ENCODE peak calls at places on chromosomes 1 and 21, in nine cellular contexts. One of them, this sample, is unnamed.

GRCh38 chr1:145885738-145886287 is at the start of gene ANKRD35:
- DNase-seq in brain microvascular endothelial cell: peak; percentile 74
- DNase-seq in uterus: peak; percentile 79
- DNase-seq in CD4-positive, CD25-positive, alpha-beta regulatory T cell: peak; percentile 83
- DNase-seq in IMR-90: peak; percentile 34
- DNase-seq in small intestine: peak; percentile 84
- DNase-seq in transverse colon: peak; percentile 87
- DNase-seq in adrenal gland: peak; percentile 84
- DNase-seq in fibroblast of lung: peak; percentile 42
- DNase-seq in this sample: peak; percentile 80

GRCh38 chr1:234780531-234781162 is 170.7 kb upstream of the IRF2BP2 start:
- DNase-seq in brain microvascular endothelial cell: no peak
- DNase-seq in uterus: no peak
- DNase-seq in CD4-positive, CD25-positive, alpha-beta regulatory T cell: no peak
- DNase-seq in IMR-90: no peak
- DNase-seq in small intestine: peak; percentile 10
- DNase-seq in transverse colon: no peak
- DNase-seq in adrenal gland: no peak
- DNase-seq in fibroblast of lung: no peak
- DNase-seq in this sample: no peak

GRCh38 chr1:47997289-47998200 is at the start of gene TRABD2B:
- DNase-seq in brain microvascular endothelial cell: no peak
- DNase-seq in uterus: peak; percentile 81
- DNase-seq in CD4-positive, CD25-positive, alpha-beta regulatory T cell: peak; percentile 23
- DNase-seq in IMR-90: peak; percentile 34
- DNase-seq in small intestine: peak; percentile 62
- DNase-seq in transverse colon: peak; percentile 79
- DNase-seq in adrenal gland: peak; percentile 74
- DNase-seq in fibroblast of lung: peak; percentile 67
- DNase-seq in this sample: peak; percentile 82

GRCh38 chr21:25329227-25329626 is 278.1 kb downstream of the MRPL39 start:
- DNase-seq in brain microvascular endothelial cell: no peak
- DNase-seq in uterus: no peak
- DNase-seq in CD4-positive, CD25-positive, alpha-beta regulatory T cell: no peak
- DNase-seq in IMR-90: peak; percentile 91
- DNase-seq in small intestine: no peak
- DNase-seq in transverse colon: no peak
- DNase-seq in adrenal gland: no peak
- DNase-seq in fibroblast of lung: peak; percentile 78
- DNase-seq in this sample: no peak

GRCh38 chr1:197675475-197676324 is 99.6 kb downstream of the DENND1B start:
- DNase-seq in brain microvascular endothelial cell: no peak
- DNase-seq in uterus: peak; percentile 16
- DNase-seq in CD4-positive, CD25-positive, alpha-beta regulatory T cell: no peak
- DNase-seq in IMR-90: peak; percentile 22
- DNase-seq in small intestine: peak; percentile 49
- DNase-seq in transverse colon: peak; percentile 11
- DNase-seq in adrenal gland: peak; percentile 29
- DNase-seq in fibroblast of lung: peak; percentile 51
- DNase-seq in this sample: no peak

GRCh38 chr1:116491985-116492811 is 78.6 kb downstream of the CD58 start:
- DNase-seq in brain microvascular endothelial cell: no peak
- DNase-seq in uterus: no peak
- DNase-seq in CD4-positive, CD25-positive, alpha-beta regulatory T cell: no peak
- DNase-seq in IMR-90: peak; percentile 33
- DNase-seq in small intestine: no peak
- DNase-seq in transverse colon: no peak
- DNase-seq in adrenal gland: no peak
- DNase-seq in fibroblast of lung: no peak
- DNase-seq in this sample: no peak

GRCh38 chr1:1543706-1544099 is 3.3 kb upstream of the TMEM240 start:
- DNase-seq in brain microvascular endothelial cell: no peak
- DNase-seq in uterus: no peak
- DNase-seq in CD4-positive, CD25-positive, alpha-beta regulatory T cell: no peak
- DNase-seq in IMR-90: no peak
- DNase-seq in small intestine: peak; percentile 82
- DNase-seq in transverse colon: no peak
- DNase-seq in adrenal gland: peak; percentile 97
- DNase-seq in fibroblast of lung: no peak
- DNase-seq in this sample: no peak

GRCh38 chr1:102919659-102920058 is 188.7 kb downstream of the COL11A1 start:
- DNase-seq in brain microvascular endothelial cell: peak; percentile 37
- DNase-seq in uterus: no peak
- DNase-seq in CD4-positive, CD25-positive, alpha-beta regulatory T cell: no peak
- DNase-seq in IMR-90: peak; percentile 79
- DNase-seq in small intestine: no peak
- DNase-seq in transverse colon: no peak
- DNase-seq in adrenal gland: no peak
- DNase-seq in fibroblast of lung: peak; percentile 66
- DNase-seq in this sample: no peak

GRCh38 chr1:200442537-200443169 is 32.8 kb upstream of the ZNF281 start:
- DNase-seq in brain microvascular endothelial cell: no peak
- DNase-seq in uterus: no peak
- DNase-seq in CD4-positive, CD25-positive, alpha-beta regulatory T cell: no peak
- DNase-seq in IMR-90: no peak
- DNase-seq in small intestine: peak; percentile 37
- DNase-seq in transverse colon: no peak
- DNase-seq in adrenal gland: no peak
- DNase-seq in fibroblast of lung: no peak
- DNase-seq in this sample: no peak

GRCh38 chr1:93120614-93121013 is 41.5 kb downstream of the MTF2 start:
- DNase-seq in brain microvascular endothelial cell: no peak
- DNase-seq in uterus: no peak
- DNase-seq in CD4-positive, CD25-positive, alpha-beta regulatory T cell: no peak
- DNase-seq in IMR-90: no peak
- DNase-seq in small intestine: no peak
- DNase-seq in transverse colon: no peak
- DNase-seq in adrenal gland: no peak
- DNase-seq in fibroblast of lung: no peak
- DNase-seq in this sample: no peak

GRCh38 chr1:221716713-221717490 is 25.0 kb downstream of the DUSP10 start:
- DNase-seq in brain microvascular endothelial cell: no peak
- DNase-seq in uterus: no peak
- DNase-seq in CD4-positive, CD25-positive, alpha-beta regulatory T cell: no peak
- DNase-seq in IMR-90: no peak
- DNase-seq in small intestine: no peak
- DNase-seq in transverse colon: no peak
- DNase-seq in adrenal gland: no peak
- DNase-seq in fibroblast of lung: no peak
- DNase-seq in this sample: no peak

GRCh38 chr21:28521932-28522826 is 470.5 kb downstream of the LTN1 start:
- DNase-seq in brain microvascular endothelial cell: peak; percentile 47
- DNase-seq in uterus: peak; percentile 31
- DNase-seq in CD4-positive, CD25-positive, alpha-beta regulatory T cell: no peak
- DNase-seq in IMR-90: peak; percentile 79
- DNase-seq in small intestine: peak; percentile 6
- DNase-seq in transverse colon: no peak
- DNase-seq in adrenal gland: no peak
- DNase-seq in fibroblast of lung: peak; percentile 76
- DNase-seq in this sample: no peak

GRCh38 chr1:199218533-199218932 is 579.7 kb downstream of the PTPRC start:
- DNase-seq in brain microvascular endothelial cell: no peak
- DNase-seq in uterus: no peak
- DNase-seq in CD4-positive, CD25-positive, alpha-beta regulatory T cell: no peak
- DNase-seq in IMR-90: no peak
- DNase-seq in small intestine: no peak
- DNase-seq in transverse colon: no peak
- DNase-seq in adrenal gland: no peak
- DNase-seq in fibroblast of lung: no peak
- DNase-seq in this sample: no peak

GRCh38 chr1:176444286-176444685 is 18.7 kb upstream of the PAPPA2 start:
- DNase-seq in brain microvascular endothelial cell: no peak
- DNase-seq in uterus: no peak
- DNase-seq in CD4-positive, CD25-positive, alpha-beta regulatory T cell: no peak
- DNase-seq in IMR-90: no peak
- DNase-seq in small intestine: no peak
- DNase-seq in transverse colon: no peak
- DNase-seq in adrenal gland: no peak
- DNase-seq in fibroblast of lung: no peak
- DNase-seq in this sample: no peak

GRCh38 chr1:209805875-209806760 is at the start of gene IRF6:
- DNase-seq in brain microvascular endothelial cell: peak; percentile 52
- DNase-seq in uterus: peak; percentile 54
- DNase-seq in CD4-positive, CD25-positive, alpha-beta regulatory T cell: peak; percentile 79
- DNase-seq in IMR-90: peak; percentile 51
- DNase-seq in small intestine: peak; percentile 97
- DNase-seq in transverse colon: peak; percentile 96
- DNase-seq in adrenal gland: peak; percentile 90
- DNase-seq in fibroblast of lung: peak; percentile 68
- DNase-seq in this sample: peak; percentile 96

GRCh38 chr1:116826818-116827606 is 72.8 kb downstream of the CD2 start:
- DNase-seq in brain microvascular endothelial cell: peak; percentile 64
- DNase-seq in uterus: no peak
- DNase-seq in CD4-positive, CD25-positive, alpha-beta regulatory T cell: no peak
- DNase-seq in IMR-90: peak; percentile 7
- DNase-seq in small intestine: peak; percentile 92
- DNase-seq in transverse colon: no peak
- DNase-seq in adrenal gland: no peak
- DNase-seq in fibroblast of lung: no peak
- DNase-seq in this sample: no peak

GRCh38 chr21:23160914-23161313 is 2162.7 kb downstream of the NCAM2 start:
- DNase-seq in brain microvascular endothelial cell: no peak
- DNase-seq in uterus: no peak
- DNase-seq in CD4-positive, CD25-positive, alpha-beta regulatory T cell: no peak
- DNase-seq in IMR-90: no peak
- DNase-seq in small intestine: no peak
- DNase-seq in transverse colon: no peak
- DNase-seq in adrenal gland: no peak
- DNase-seq in fibroblast of lung: no peak
- DNase-seq in this sample: no peak

GRCh38 chr1:209723761-209724693 is 19.4 kb downstream of the HSD11B1 start:
- DNase-seq in brain microvascular endothelial cell: no peak
- DNase-seq in uterus: no peak
- DNase-seq in CD4-positive, CD25-positive, alpha-beta regulatory T cell: no peak
- DNase-seq in IMR-90: no peak
- DNase-seq in small intestine: no peak
- DNase-seq in transverse colon: no peak
- DNase-seq in adrenal gland: no peak
- DNase-seq in fibroblast of lung: no peak
- DNase-seq in this sample: no peak

GRCh38 chr1:154694995-154695394 is 87.0 kb upstream of the ADAR start:
- DNase-seq in brain microvascular endothelial cell: no peak
- DNase-seq in uterus: no peak
- DNase-seq in CD4-positive, CD25-positive, alpha-beta regulatory T cell: no peak
- DNase-seq in IMR-90: no peak
- DNase-seq in small intestine: no peak
- DNase-seq in transverse colon: no peak
- DNase-seq in adrenal gland: no peak
- DNase-seq in fibroblast of lung: no peak
- DNase-seq in this sample: no peak
- H3K27me3 ChIP-seq in brain microvascular endothelial cell: peaks cover 4% of the 10 kb centered on the region
- H3K27me3 ChIP-seq in uterus: no peaks in the 10 kb centered on the region
- H3K27me3 ChIP-seq in CD4-positive, CD25-positive, alpha-beta regulatory T cell: peaks cover 9% of the 10 kb centered on the region
- H3K27me3 ChIP-seq in IMR-90: peaks cover 30% of the 10 kb centered on the region
- H3K27me3 ChIP-seq in small intestine: no peaks in the 10 kb centered on the region
- H3K27me3 ChIP-seq in transverse colon: peaks cover 34% of the 10 kb centered on the region
- H3K27me3 ChIP-seq in adrenal gland: no peaks in the 10 kb centered on the region
- H3K27me3 ChIP-seq in fibroblast of lung: peaks cover 2% of the 10 kb centered on the region
- H3K27me3 ChIP-seq in this sample: no peaks in the 10 kb centered on the region

GRCh38 chr1:160807242-160807641 is 11.3 kb downstream of the LY9 start:
- DNase-seq in brain microvascular endothelial cell: no peak
- DNase-seq in uterus: no peak
- DNase-seq in CD4-positive, CD25-positive, alpha-beta regulatory T cell: no peak
- DNase-seq in IMR-90: no peak
- DNase-seq in small intestine: no peak
- DNase-seq in transverse colon: no peak
- DNase-seq in adrenal gland: no peak
- DNase-seq in fibroblast of lung: no peak
- DNase-seq in this sample: no peak

GRCh38 chr1:160808289-160808688 is 12.3 kb downstream of the LY9 start:
- DNase-seq in brain microvascular endothelial cell: no peak
- DNase-seq in uterus: no peak
- DNase-seq in CD4-positive, CD25-positive, alpha-beta regulatory T cell: no peak
- DNase-seq in IMR-90: no peak
- DNase-seq in small intestine: no peak
- DNase-seq in transverse colon: no peak
- DNase-seq in adrenal gland: no peak
- DNase-seq in fibroblast of lung: no peak
- DNase-seq in this sample: no peak

GRCh38 chr1:160806109-160806665 is 10.2 kb downstream of the LY9 start:
- DNase-seq in brain microvascular endothelial cell: no peak
- DNase-seq in uterus: no peak
- DNase-seq in CD4-positive, CD25-positive, alpha-beta regulatory T cell: no peak
- DNase-seq in IMR-90: no peak
- DNase-seq in small intestine: no peak
- DNase-seq in transverse colon: no peak
- DNase-seq in adrenal gland: no peak
- DNase-seq in fibroblast of lung: no peak
- DNase-seq in this sample: no peak

GRCh38 chr1:160807738-160808137 is 11.8 kb downstream of the LY9 start:
- DNase-seq in brain microvascular endothelial cell: no peak
- DNase-seq in uterus: no peak
- DNase-seq in CD4-positive, CD25-positive, alpha-beta regulatory T cell: no peak
- DNase-seq in IMR-90: no peak
- DNase-seq in small intestine: no peak
- DNase-seq in transverse colon: no peak
- DNase-seq in adrenal gland: no peak
- DNase-seq in fibroblast of lung: no peak
- DNase-seq in this sample: no peak

DNA sequence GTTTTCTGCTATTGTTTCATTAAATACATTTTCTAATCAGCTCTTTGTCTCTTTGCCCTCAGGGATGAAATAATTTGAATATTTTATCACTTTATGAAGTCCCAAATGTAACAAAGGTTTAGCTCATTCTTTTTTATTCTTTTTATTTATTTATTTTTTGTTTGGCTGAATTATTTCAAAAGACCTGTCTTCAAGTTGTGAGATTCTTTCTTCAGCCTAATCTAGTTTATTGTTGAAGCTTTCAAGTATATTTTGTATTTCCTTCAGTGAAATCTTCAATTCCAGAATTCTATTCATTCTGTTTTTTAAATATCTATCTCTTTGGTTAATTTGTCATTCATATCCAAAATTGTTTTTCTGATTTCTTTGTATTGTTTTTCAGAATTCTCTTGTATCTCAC is 10.8 kb downstream of the LY9 start:
- DNase-seq in brain microvascular endothelial cell: no peak
- DNase-seq in uterus: no peak
- DNase-seq in CD4-positive, CD25-positive, alpha-beta regulatory T cell: no peak
- DNase-seq in IMR-90: no peak
- DNase-seq in small intestine: no peak
- DNase-seq in transverse colon: no peak
- DNase-seq in adrenal gland: no peak
- DNase-seq in fibroblast of lung: no peak
- DNase-seq in this sample: no peak
- H3K27me3 ChIP-seq in brain microvascular endothelial cell: no peaks in the 10 kb centered on the region
- H3K27me3 ChIP-seq in uterus: no peaks in the 10 kb centered on the region
- H3K27me3 ChIP-seq in CD4-positive, CD25-positive, alpha-beta regulatory T cell: no peaks in the 10 kb centered on the region
- H3K27me3 ChIP-seq in IMR-90: no peaks in the 10 kb centered on the region
- H3K27me3 ChIP-seq in small intestine: no peaks in the 10 kb centered on the region
- H3K27me3 ChIP-seq in transverse colon: no peaks in the 10 kb centered on the region
- H3K27me3 ChIP-seq in adrenal gland: no peaks in the 10 kb centered on the region
- H3K27me3 ChIP-seq in fibroblast of lung: no peaks in the 10 kb centered on the region
- H3K27me3 ChIP-seq in this sample: no peaks in the 10 kb centered on the region

GRCh38 chr1:31591425-31592093 is 15.2 kb downstream of the TINAGL1 start:
- DNase-seq in brain microvascular endothelial cell: no peak
- DNase-seq in uterus: no peak
- DNase-seq in CD4-positive, CD25-positive, alpha-beta regulatory T cell: no peak
- DNase-seq in IMR-90: no peak
- DNase-seq in small intestine: peak; percentile 64
- DNase-seq in transverse colon: no peak
- DNase-seq in adrenal gland: no peak
- DNase-seq in fibroblast of lung: no peak
- DNase-seq in this sample: no peak
- H3K27me3 ChIP-seq in brain microvascular endothelial cell: no peaks in the 10 kb centered on the region
- H3K27me3 ChIP-seq in uterus: no peaks in the 10 kb centered on the region
- H3K27me3 ChIP-seq in CD4-positive, CD25-positive, alpha-beta regulatory T cell: peaks cover 5% of the 10 kb centered on the region
- H3K27me3 ChIP-seq in IMR-90: peaks cover 16% of the 10 kb centered on the region
- H3K27me3 ChIP-seq in small intestine: no peaks in the 10 kb centered on the region
- H3K27me3 ChIP-seq in transverse colon: no peaks in the 10 kb centered on the region
- H3K27me3 ChIP-seq in adrenal gland: no peaks in the 10 kb centered on the region
- H3K27me3 ChIP-seq in fibroblast of lung: no peaks in the 10 kb centered on the region
- H3K27me3 ChIP-seq in this sample: no peaks in the 10 kb centered on the region

GRCh38 chr1:7002728-7003127 is 217.5 kb downstream of the CAMTA1 start:
- DNase-seq in brain microvascular endothelial cell: no peak
- DNase-seq in uterus: no peak
- DNase-seq in CD4-positive, CD25-positive, alpha-beta regulatory T cell: no peak
- DNase-seq in IMR-90: no peak
- DNase-seq in small intestine: no peak
- DNase-seq in transverse colon: no peak
- DNase-seq in adrenal gland: no peak
- DNase-seq in fibroblast of lung: no peak
- DNase-seq in this sample: no peak
- H3K27me3 ChIP-seq in brain microvascular endothelial cell: no peaks in the 10 kb centered on the region
- H3K27me3 ChIP-seq in uterus: no peaks in the 10 kb centered on the region
- H3K27me3 ChIP-seq in CD4-positive, CD25-positive, alpha-beta regulatory T cell: no peaks in the 10 kb centered on the region
- H3K27me3 ChIP-seq in IMR-90: peaks cover 31% of the 10 kb centered on the region
- H3K27me3 ChIP-seq in small intestine: no peaks in the 10 kb centered on the region
- H3K27me3 ChIP-seq in transverse colon: no peaks in the 10 kb centered on the region
- H3K27me3 ChIP-seq in adrenal gland: no peaks in the 10 kb centered on the region
- H3K27me3 ChIP-seq in fibroblast of lung: no peaks in the 10 kb centered on the region
- H3K27me3 ChIP-seq in this sample: no peaks in the 10 kb centered on the region